ENCODE peak calls at places on chromosomes 4 and X, in five cellular contexts. E, Y, F, C and J are unnamed samples.

GRCh38 chr4:8775751-8776355 is 95.8 kb downstream of the HMX1 start:
- DNase-seq in E (no peak), Y (no peak), F (no peak), C (no peak), J (no peak)

GRCh38 chr4:177391953-177392352 is 50.3 kb downstream of the AGA start:
- DNase-seq in E (no peak), Y (no peak), F (no peak), C (no peak), J (no peak)

GRCh38 chr4:43331226-43332078 is 438.9 kb downstream of the GRXCR1 start:
- DNase-seq in E (no peak), Y (no peak), F (no peak), C (no peak), J (no peak)

GRCh38 chr4:37068580-37068979 is 176.0 kb upstream of the NWD2 start:
- DNase-seq in E (no peak), Y (no peak), F (peak; percentile 4), C (no peak), J (no peak)

GRCh38 chr4:67565284-67565683 is 6.8 kb downstream of the STAP1 start:
- DNase-seq in E (no peak), Y (no peak), F (no peak), C (no peak), J (no peak)

GRCh38 chr4:37722000-37722638 is 35.9 kb upstream of the RELL1 start:
- DNase-seq in E (no peak), Y (no peak), F (no peak), C (no peak), J (no peak)

GRCh38 chrX:44025611-44026010 is 52.4 kb upstream of the NDP start:
- DNase-seq in E (no peak), Y (no peak), F (no peak), C (no peak), J (no peak)

GRCh38 chrX:96182366-96182765 is 502.3 kb upstream of the DIAPH2 start:
- DNase-seq in E (peak; percentile 19), Y (no peak), F (peak; percentile 33), C (no peak), J (peak; percentile 9)

GRCh38 chr4:17704020-17704657 is 77.3 kb downstream of the FAM184B start:
- DNase-seq in E (peak; percentile 23), Y (no peak), F (no peak), C (no peak), J (no peak)

GRCh38 chrX:129833153-129834004 is 10.3 kb downstream of the ZDHHC9 start:
- DNase-seq in E (no peak), Y (no peak), F (no peak), C (no peak), J (no peak)

GRCh38 chr4:78876568-78877320 is 62.5 kb downstream of the PAQR3 start:
- DNase-seq in E (no peak), Y (no peak), F (no peak), C (no peak), J (no peak)

GRCh38 chr4:108168672-108169562 is at the start of gene LEF1:
- DNase-seq in E (peak; percentile 25), Y (peak; percentile 59), F (peak; percentile 84), C (peak; percentile 66), J (peak; percentile 59)

GRCh38 chr4:128590773-128591172 is 218.7 kb upstream of the JADE1 start:
- DNase-seq in E (no peak), Y (no peak), F (no peak), C (no peak), J (no peak)

GRCh38 chr4:108355523-108356208 is 186.9 kb upstream of the LEF1 start:
- DNase-seq in E (no peak), Y (peak; percentile 24), F (no peak), C (no peak), J (no peak)

GRCh38 chrX:31057691-31058090 is 14.2 kb downstream of the FTHL17 start:
- DNase-seq in E (no peak), Y (no peak), F (no peak), C (no peak), J (no peak)

GRCh38 chr4:150056569-150056968 is 21.7 kb upstream of the DCLK2 start:
- DNase-seq in E (no peak), Y (no peak), F (no peak), C (no peak), J (no peak)

GRCh38 chr4:76758290-76758882 is 139.6 kb downstream of the SOWAHB start:
- DNase-seq in E (no peak), Y (no peak), F (no peak), C (no peak), J (peak; percentile 51)

GRCh38 chrX:11304829-11305228 is 11.6 kb downstream of the AMELX start:
- DNase-seq in E (no peak), Y (no peak), F (no peak), C (no peak), J (no peak)

GRCh38 chr4:17058506-17058905 is 160.1 kb upstream of the LDB2 start:
- DNase-seq in E (no peak), Y (no peak), F (no peak), C (no peak), J (no peak)

GRCh38 chrX:31715675-31716074 is 643.8 kb upstream of the FTHL17 start:
- DNase-seq in E (no peak), Y (no peak), F (no peak), C (no peak), J (no peak)

GRCh38 chrX:130120746-130121504 is 10.6 kb upstream of the ELF4 start:
- DNase-seq in E (peak; percentile 65), Y (peak; percentile 57), F (peak; percentile 79), C (peak; percentile 51), J (peak; percentile 67)

GRCh38 chrX:97747346-97747745 is 863.6 kb downstream of the RPA4 start:
- DNase-seq in E (no peak), Y (no peak), F (no peak), C (no peak), J (no peak)

GRCh38 chr4:84966382-84967291 is at the start of gene WDFY3:
- DNase-seq in E (peak; percentile 86), Y (no peak), F (peak; percentile 71), C (no peak), J (peak; percentile 60)

GRCh38 chr4:188383180-188383579 is 243.9 kb downstream of the TRIML1 start:
- DNase-seq in E (no peak), Y (no peak), F (no peak), C (no peak), J (no peak)
- TF ChIP-seq CTCF in E (no peak), Y (no peak), F (no peak), C (no peak), J (no peak)

DNA sequence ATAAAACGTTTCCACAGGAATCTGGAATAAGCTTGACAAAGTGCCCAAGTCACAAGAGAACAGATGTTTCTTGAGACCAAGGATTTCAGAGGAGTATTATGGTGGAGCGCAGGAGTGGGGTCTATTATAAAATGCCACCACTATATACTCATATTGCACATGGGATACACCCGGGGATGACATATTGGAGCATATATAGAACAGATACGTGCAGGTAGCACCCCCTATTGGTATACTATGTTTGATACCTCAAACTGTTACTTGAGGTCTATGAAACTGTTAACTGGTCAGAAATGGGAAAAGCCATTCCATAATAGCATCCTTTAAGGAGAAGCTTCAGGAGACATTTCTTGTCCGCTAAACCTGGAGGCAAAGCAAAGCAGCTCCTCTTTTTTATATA is 86.0 kb downstream of the PCYT1B start:
- DNase-seq in E (no peak), Y (no peak), F (no peak), C (no peak), J (no peak)
- TF ChIP-seq CTCF in E (no peak), Y (no peak), F (no peak), C (no peak), J (no peak)

GRCh38 chr4:52172166-52172565 is 121.1 kb downstream of the SPATA18 start:
- DNase-seq in E (no peak), Y (no peak), F (no peak), C (no peak), J (no peak)
- TF ChIP-seq CTCF in E (no peak), Y (no peak), F (no peak), C (no peak), J (no peak)

DNA sequence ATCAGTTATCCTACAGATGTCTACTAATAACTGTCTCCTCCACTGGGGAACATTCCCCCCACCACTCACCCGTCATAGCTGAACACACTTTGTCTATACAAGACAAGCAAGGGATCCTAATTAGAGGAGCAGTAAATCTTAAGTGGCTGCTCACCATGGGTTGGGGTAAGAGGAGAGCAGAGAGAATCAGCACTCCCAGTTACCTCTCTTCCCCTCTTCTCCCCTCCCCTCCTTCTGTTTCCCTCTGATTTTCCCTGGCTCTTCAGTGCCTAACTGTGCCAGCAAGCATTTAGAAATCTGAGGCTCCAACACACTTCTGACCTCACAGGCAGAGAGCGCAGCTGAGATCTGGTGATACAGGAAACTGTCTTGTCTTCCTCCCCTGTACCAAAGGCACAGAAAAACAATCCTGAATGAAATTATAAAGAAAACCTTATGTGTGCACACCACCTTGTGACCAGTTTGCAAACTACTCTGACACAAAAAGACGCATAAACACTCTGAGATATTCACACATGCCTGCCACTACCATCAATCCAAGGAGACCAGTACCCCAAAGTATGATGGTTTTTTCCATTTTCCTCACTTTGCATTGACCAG is 82.5 kb upstream of the SMIM10 start:
- DNase-seq in E (no peak), Y (no peak), F (no peak), C (no peak), J (no peak)
- TF ChIP-seq CTCF in E (no peak), Y (peak; percentile 19), F (no peak), C (no peak), J (peak; percentile 38)

GRCh38 chrX:21412029-21412428 is 37.8 kb downstream of the CNKSR2 start:
- DNase-seq in E (no peak), Y (no peak), F (no peak), C (no peak), J (no peak)
- TF ChIP-seq CTCF in E (no peak), Y (no peak), F (no peak), C (no peak), J (no peak)

GRCh38 chr4:183261953-183262775 is 57.9 kb downstream of the CLDN22 start:
- DNase-seq in E (peak; percentile 87), Y (peak; percentile 61), F (peak; percentile 87), C (peak; percentile 54), J (peak; percentile 87)

GRCh38 chr4:183268556-183268955 is 51.5 kb downstream of the CLDN22 start:
- DNase-seq in E (no peak), Y (no peak), F (no peak), C (no peak), J (no peak)

GRCh38 chr4:183264614-183265013 is 55.5 kb downstream of the CLDN22 start:
- DNase-seq in E (no peak), Y (no peak), F (no peak), C (no peak), J (no peak)

GRCh38 chr4:183262776-183263100 is 57.3 kb downstream of the CLDN22 start:
- DNase-seq in E (no peak), Y (no peak), F (no peak), C (no peak), J (no peak)

DNA sequence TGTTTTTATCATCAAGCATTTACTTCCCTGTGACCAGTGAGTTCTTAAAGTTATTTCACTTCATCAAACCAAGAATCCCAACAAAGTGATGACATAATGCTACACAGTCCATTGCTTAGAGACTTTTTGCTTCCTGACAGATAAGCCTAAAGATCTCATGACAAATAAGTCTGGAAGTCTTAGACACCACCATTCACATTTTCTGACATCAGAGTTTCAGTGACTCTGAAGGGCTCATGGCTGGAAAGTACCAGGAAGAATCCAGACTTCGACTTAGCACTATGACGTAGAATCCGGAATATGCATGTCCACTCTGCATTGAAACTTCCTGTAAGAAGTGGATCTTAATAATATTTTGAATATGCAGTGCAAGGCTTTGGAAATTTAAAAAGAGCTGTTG is 53.7 kb downstream of the CLDN22 start:
- DNase-seq in E (no peak), Y (no peak), F (no peak), C (no peak), J (no peak)
- TF ChIP-seq CTCF in E (no peak), Y (no peak), F (no peak), C (no peak), J (no peak)

GRCh38 chr4:184902550-184902949 is 76.8 kb upstream of the ACSL1 start:
- DNase-seq in E (no peak), Y (no peak), F (no peak), C (no peak), J (no peak)
- TF ChIP-seq CTCF in E (no peak), Y (no peak), F (no peak), C (no peak), J (no peak)